ENCODE peak calls at places on chromosomes 2 and 18, in four cellular contexts. S, I, Q and M are unnamed samples.

GRCh38 chr2:68862889-68863288 is 8.3 kb downstream of the BMP10 start:
- DNase-seq in S (no peak), I (no peak), Q (no peak), M (no peak)

GRCh38 chr18:55998071-55998522 is 410.1 kb upstream of the TCF4 start:
- DNase-seq in S (peak), I (no peak), Q (no peak), M (no peak)

GRCh38 chr2:179021258-179021657 is 28.7 kb downstream of the CCDC141 start:
- DNase-seq in S (no peak), I (no peak), Q (no peak), M (no peak)

GRCh38 chr18:59612461-59612860 is 84.8 kb downstream of the CCBE1 start:
- DNase-seq in S (peak), I (no peak), Q (no peak), M (no peak)

GRCh38 chr2:43708178-43708577 is 31.9 kb upstream of the C1GALT1C1L start:
- DNase-seq in S (peak), I (no peak), Q (no peak), M (no peak)

GRCh38 chr2:84022810-84023431 is 436.2 kb downstream of the SUCLG1 start:
- DNase-seq in S (peak), I (peak), Q (peak), M (peak)

GRCh38 chr18:21362921-21363320 is 120.9 kb downstream of the GREB1L start:
- DNase-seq in S (no peak), I (no peak), Q (no peak), M (no peak)

GRCh38 chr18:55486936-55487335 is 101.1 kb downstream of the TCF4 start:
- DNase-seq in S (no peak), I (no peak), Q (no peak), M (no peak)

GRCh38 chr18:8912348-8913057 is 190.0 kb upstream of the NDUFV2 start:
- DNase-seq in S (no peak), I (no peak), Q (peak), M (no peak)

DNA sequence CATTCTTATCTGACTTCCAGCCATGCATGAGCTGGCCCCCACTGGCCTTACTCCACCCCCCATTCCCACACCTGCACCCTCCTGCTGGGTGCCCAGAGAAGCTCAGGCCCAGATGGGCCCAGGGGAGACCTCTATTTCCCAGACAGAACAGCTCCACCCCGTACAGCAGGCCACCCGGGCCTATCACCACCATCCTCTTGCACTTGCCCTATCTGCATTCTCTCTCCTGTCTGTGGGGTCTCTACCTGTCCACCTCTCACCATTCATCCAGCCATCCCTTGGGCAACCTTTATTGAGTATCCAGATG is 25.3 kb upstream of the TNS1 start:
- DNase-seq in S (no peak), I (no peak), Q (no peak), M (no peak)
- TF ChIP-seq BHLHE40 in S (no peak), I (no peak), Q (no peak), M (no peak)

GRCh38 chr2:102736607-102737409 is 25.0 kb upstream of the TMEM182 start:
- DNase-seq in S (peak), I (peak), Q (peak), M (peak)

GRCh38 chr2:102737435-102737834 is 24.4 kb upstream of the TMEM182 start:
- DNase-seq in S (no peak), I (no peak), Q (no peak), M (no peak)

GRCh38 chr2:102735431-102736130 is 26.2 kb upstream of the TMEM182 start:
- DNase-seq in S (peak), I (no peak), Q (peak), M (no peak)

DNA sequence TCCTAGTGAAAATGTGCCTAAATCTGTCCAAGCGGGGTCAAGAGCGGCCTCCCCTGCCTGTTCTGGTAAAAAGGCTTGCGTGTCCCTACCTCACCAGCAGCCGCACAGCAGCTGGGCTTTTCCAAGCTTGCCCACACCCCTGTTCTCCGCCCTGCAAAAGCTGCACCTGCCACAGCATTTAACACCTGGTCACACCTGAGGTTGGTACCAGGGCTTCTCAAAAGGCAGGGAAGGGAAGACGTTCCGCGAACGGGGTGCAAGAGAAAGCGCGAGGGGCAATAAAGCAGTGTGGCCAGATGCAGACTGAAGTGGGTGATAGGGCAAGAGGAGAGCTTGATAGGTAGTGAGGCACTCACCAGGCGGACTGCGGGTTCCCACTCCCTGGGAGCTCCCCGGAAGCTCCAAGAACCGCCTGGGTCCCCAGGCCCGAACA is 25.6 kb upstream of the TMEM182 start:
- DNase-seq in S (peak), I (peak), Q (peak), M (peak)
- TF ChIP-seq BHLHE40 in S (no peak), I (no peak), Q (no peak), M (no peak)

GRCh38 chr2:135742307-135742838 is 718 bp downstream of the UBXN4 start:
- DNase-seq in S (peak), I (peak), Q (peak), M (peak)
- TF ChIP-seq BHLHE40 in S (no peak), I (no peak), Q (no peak), M (no peak)

DNA sequence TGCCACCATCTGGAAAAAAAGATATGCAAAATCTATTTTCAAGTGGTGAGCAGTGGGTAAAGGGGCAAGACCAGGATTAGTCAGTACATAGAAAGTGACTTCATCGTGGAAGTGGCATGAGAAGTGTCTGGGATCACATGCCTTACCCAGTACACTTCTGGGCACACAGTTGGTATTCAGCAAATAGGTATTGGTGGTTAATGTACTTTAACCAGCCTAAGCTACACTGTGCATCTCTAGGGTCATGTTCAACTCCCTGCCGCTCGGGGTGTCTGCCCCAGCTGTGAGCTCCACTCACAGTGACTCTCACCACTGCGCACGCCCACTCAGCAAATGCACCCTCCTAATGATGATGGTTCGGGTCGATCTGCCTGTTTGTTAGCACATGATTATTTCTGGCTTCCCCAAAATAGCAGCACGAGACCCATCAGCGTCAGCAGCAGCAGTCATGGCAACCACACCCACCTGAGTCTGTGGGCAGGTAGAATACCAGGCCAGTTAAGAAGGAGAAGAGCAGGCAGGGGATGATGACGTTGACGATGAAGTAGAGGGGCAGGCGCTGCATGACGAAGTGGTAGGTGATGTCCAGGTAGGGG is 11.1 kb downstream of the CHRNA1 start:
- DNase-seq in S (no peak), I (no peak), Q (no peak), M (no peak)
- TF ChIP-seq BHLHE40 in S (no peak), I (no peak), Q (no peak), M (no peak)

DNA sequence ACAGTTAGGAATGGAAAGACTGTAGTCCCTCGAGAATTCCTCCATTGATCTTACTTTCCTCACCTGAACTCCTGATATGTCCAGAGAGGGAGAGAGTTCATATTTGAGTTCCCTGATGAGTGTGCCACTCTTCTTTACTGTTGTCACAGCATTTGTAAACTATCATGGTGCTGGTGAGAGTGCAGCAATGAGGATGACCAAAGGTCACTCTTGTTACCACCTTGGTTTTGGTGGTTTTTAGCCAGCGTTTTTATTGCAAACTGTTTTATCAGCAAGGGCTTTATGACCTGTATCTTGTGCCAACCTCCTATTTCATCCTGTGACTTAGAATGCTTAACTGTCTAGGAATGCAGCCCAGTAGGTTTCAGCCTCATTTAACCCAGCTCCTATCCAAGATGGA is 1062.5 kb downstream of the BCL11A start:
- DNase-seq in S (no peak), I (no peak), Q (no peak), M (no peak)
- TF ChIP-seq BHLHE40 in S (no peak), I (no peak), Q (no peak), M (no peak)